ENCODE peak calls at places on chromosome 4, in four cellular contexts. F is CD8-positive, alpha-beta T cell; B is stomach; C is fibroblast of lung. G is an unnamed sample.

GRCh38 chr4:128159967-128160366 is 98.9 kb downstream of the LARP1B start:
- DNase-seq in F (no peak), B (no peak), C (peak; percentile 63), G (peak; percentile 89)

GRCh38 chr4:113635739-113636437 is 125.7 kb downstream of the CAMK2D start:
- DNase-seq in F (no peak), B (no peak), C (peak; percentile 92), G (peak; percentile 49)

GRCh38 chr4:108830509-108831244 is 67.8 kb upstream of the ETNPPL start:
- DNase-seq in F (no peak), B (peak; percentile 61), C (peak; percentile 47), G (no peak)

GRCh38 chr4:10129196-10130185 is 12.9 kb upstream of the WDR1 start:
- DNase-seq in F (no peak), B (no peak), C (no peak), G (no peak)

GRCh38 chr4:185541251-185541671 is 6.0 kb upstream of the PDLIM3 start:
- DNase-seq in F (no peak), B (no peak), C (peak; percentile 53), G (no peak)

GRCh38 chr4:88098993-88099752 is 59.3 kb downstream of the ABCG2 start:
- DNase-seq in F (no peak), B (no peak), C (no peak), G (no peak)

GRCh38 chr4:142088906-142089305 is 452.5 kb downstream of the IL15 start:
- DNase-seq in F (no peak), B (no peak), C (peak; percentile 69), G (no peak)

GRCh38 chr4:119643306-119644042 is 14.9 kb upstream of the PDE5A start:
- DNase-seq in F (no peak), B (no peak), C (peak; percentile 60), G (no peak)

GRCh38 chr4:79645942-79646341 is 237.9 kb upstream of the GK2 start:
- DNase-seq in F (no peak), B (no peak), C (no peak), G (no peak)

GRCh38 chr4:141254326-141254725 is 33.6 kb downstream of the ZNF330 start:
- DNase-seq in F (no peak), B (no peak), C (no peak), G (no peak)

GRCh38 chr4:184448828-184449227 is 25.5 kb downstream of the IRF2 start:
- DNase-seq in F (no peak), B (no peak), C (peak; percentile 62), G (no peak)

GRCh38 chr4:102430511-102430910 is 70.6 kb upstream of the NFKB1 start:
- DNase-seq in F (no peak), B (no peak), C (peak; percentile 41), G (no peak)

GRCh38 chr4:169399976-169400767 is 129.4 kb upstream of the SH3RF1 start:
- DNase-seq in F (no peak), B (no peak), C (no peak), G (no peak)

GRCh38 chr4:136873555-136873954 is 658.7 kb downstream of the PCDH18 start:
- DNase-seq in F (no peak), B (no peak), C (no peak), G (no peak)

GRCh38 chr4:182578402-182578801 is 335.2 kb downstream of the TENM3 start:
- DNase-seq in F (no peak), B (no peak), C (peak; percentile 96), G (peak; percentile 37)

GRCh38 chr4:82667761-82668505 is 106.1 kb upstream of the TMEM150C start:
- DNase-seq in F (no peak), B (no peak), C (peak; percentile 76), G (no peak)

GRCh38 chr4:30068234-30068633 is 651.9 kb upstream of the PCDH7 start:
- DNase-seq in F (no peak), B (no peak), C (no peak), G (no peak)

GRCh38 chr4:71550220-71551190 is 211.7 kb downstream of the SLC4A4 start:
- DNase-seq in F (no peak), B (no peak), C (peak; percentile 80), G (peak; percentile 37)

GRCh38 chr4:151287409-151287808 is 10.4 kb downstream of the PRSS48 start:
- DNase-seq in F (no peak), B (no peak), C (no peak), G (no peak)

DNA sequence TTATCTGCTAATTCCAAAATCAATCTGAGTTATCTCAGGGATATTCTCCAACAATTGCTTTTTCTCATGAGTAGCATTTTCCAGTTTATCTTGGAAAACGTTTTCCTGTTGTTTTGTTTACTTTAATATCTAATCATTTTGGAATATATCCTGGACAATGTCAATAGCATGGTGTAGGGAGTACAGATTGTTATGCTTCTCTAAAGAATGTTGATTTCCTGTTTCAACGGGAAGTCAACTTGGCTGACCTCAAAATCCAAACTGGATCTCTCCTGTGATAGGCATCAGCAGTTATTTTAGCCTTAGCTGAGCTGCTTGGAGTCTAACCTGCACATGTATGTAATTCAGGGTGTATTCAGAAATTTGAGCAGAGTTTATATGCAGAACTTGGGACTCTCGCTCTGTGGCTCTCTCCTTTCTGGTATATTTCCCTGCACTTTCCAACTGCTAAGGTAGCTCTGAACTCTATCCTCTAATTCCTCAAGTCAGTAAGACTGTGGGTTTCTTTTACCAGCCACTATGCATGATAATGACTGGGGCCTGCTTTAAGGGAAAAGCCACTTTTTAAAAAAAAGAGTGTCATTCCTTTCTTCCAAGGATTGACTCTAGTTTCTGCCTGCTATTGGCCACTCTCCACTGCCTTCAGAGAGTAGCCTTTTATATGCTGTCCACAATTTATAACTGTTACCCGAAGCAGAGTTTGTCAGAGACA is 7.7 kb downstream of the PRSS48 start:
- DNase-seq in F (no peak), B (no peak), C (no peak), G (no peak)
- H3K4me3 ChIP-seq in F (no peak overlapping the region), B (no peak overlapping the region), C (no peak overlapping the region), G (no peak overlapping the region)

GRCh38 chr4:16537926-16538325 is 311.7 kb upstream of the TAPT1 start:
- DNase-seq in F (no peak), B (no peak), C (no peak), G (no peak)

GRCh38 chr4:16530688-16531635 is 304.7 kb upstream of the TAPT1 start:
- DNase-seq in F (no peak), B (no peak), C (peak; percentile 83), G (no peak)

GRCh38 chr4:16532240-16532990 is 306.1 kb upstream of the TAPT1 start:
- DNase-seq in F (no peak), B (no peak), C (peak; percentile 96), G (peak; percentile 66)
- H3K27ac ChIP-seq in F (no peak overlapping the region), B (no peak overlapping the region), C (no peak overlapping the region), G (no peak overlapping the region)

GRCh38 chr4:176323511-176324160 is 3.9 kb downstream of the SPCS3 start:
- DNase-seq in F (no peak), B (no peak), C (no peak), G (no peak)
- H3K4me3 ChIP-seq in F (no peak overlapping the region), B (no peak overlapping the region), C (peak overlapping the region; percentile 83), G (no peak overlapping the region)

GRCh38 chr4:139299536-139299935 is 1.8 kb upstream of the NAA15 start:
- DNase-seq in F (no peak), B (no peak), C (peak; percentile 70), G (no peak)
- H3K27ac ChIP-seq in F (no peak overlapping the region), B (no peak overlapping the region), C (no peak overlapping the region), G (no peak overlapping the region)